ENCODE peak calls at places on chromosomes 16 and 17, in four cellular contexts. P is hippocampal formation; W is activated naive CD4-positive, alpha-beta T cell treated with anti-CD3 and anti-CD28 coated beads for 36 hours; M is mucosa of gallbladder. X is an unnamed sample.

GRCh38 chr17:60077672-60078519 is 825 bp downstream of the HEATR6 start:
- DNase-seq in P (no peak), W (peak; percentile 49), M (no peak), X (no peak)

GRCh38 chr16:86063696-86064405 is 164.9 kb downstream of the IRF8 start:
- DNase-seq in W (no peak), M (no peak), P (no peak), X (no peak)

GRCh38 chr17:2250140-2251095 is 53.2 kb downstream of the SMG6 start:
- DNase-seq in P (no peak), W (peak; percentile 68), M (no peak), X (no peak)

GRCh38 chr17:49015179-49015923 is 18.2 kb downstream of the IGF2BP1 start:
- DNase-seq in W (no peak), M (no peak), P (no peak), X (no peak)

GRCh38 chr16:54503011-54503410 is 216.4 kb upstream of the IRX3 start:
- DNase-seq in M (no peak), P (no peak), W (no peak), X (no peak)

GRCh38 chr16:65312795-65313194 is 190.9 kb upstream of the CDH11 start:
- DNase-seq in P (no peak), M (no peak), W (no peak), X (no peak)

GRCh38 chr16:15518412-15519351 is 84.3 kb downstream of the BMERB1 start:
- DNase-seq in W (no peak), P (no peak), M (peak; percentile 36), X (no peak)

GRCh38 chr17:28972437-28972836 is 21.1 kb upstream of the PHF12 start:
- DNase-seq in M (no peak), P (no peak), W (no peak), X (no peak)

GRCh38 chr17:42618442-42619150 is 9.1 kb downstream of the TUBG1 start:
- DNase-seq in P (no peak), W (peak; percentile 13), M (peak; percentile 48), X (no peak)

GRCh38 chr17:77107506-77108433 is 33.0 kb upstream of the SEC14L1 start:
- DNase-seq in W (no peak), M (no peak), P (no peak), X (no peak)

GRCh38 chr16:5665770-5666169 is 568.2 kb upstream of the EEF2KMT start:
- DNase-seq in W (no peak), M (no peak), P (no peak), X (no peak)

GRCh38 chr17:15963670-15964110 is 18.8 kb downstream of the ADORA2B start:
- DNase-seq in P (no peak), M (no peak), W (no peak), X (no peak)

GRCh38 chr16:183005-183404 is 2.7 kb downstream of the HBQ1 start:
- DNase-seq in M (no peak), W (no peak), P (no peak), X (no peak)

GRCh38 chr16:67781548-67781921 is 24.8 kb downstream of the RANBP10 start:
- DNase-seq in M (no peak), W (peak; percentile 54), P (no peak), X (no peak)

GRCh38 chr16:53893731-53894435 is 189.9 kb downstream of the FTO start:
- DNase-seq in W (no peak), M (no peak), P (no peak), X (no peak)

GRCh38 chr17:1627219-1627986 is 1.2 kb downstream of the SLC43A2 start:
- DNase-seq in M (no peak), W (no peak), P (peak; percentile 33), X (no peak)

GRCh38 chr16:66478733-66479511 is 51.8 kb downstream of the BEAN1 start:
- DNase-seq in P (peak; percentile 28), M (peak; percentile 77), W (peak; percentile 92), X (peak; percentile 8)

GRCh38 chr16:16096161-16096857 is 127.0 kb downstream of the ABCC6 start:
- DNase-seq in W (no peak), P (no peak), M (peak; percentile 61), X (peak; percentile 3)

GRCh38 chr17:2710804-2711607 is 558 bp downstream of the CLUH start:
- DNase-seq in M (no peak), P (no peak), W (peak; percentile 27), X (no peak)

GRCh38 chr17:4739122-4740024 is at the start of the genes CXCL16 and ZMYND15:
- DNase-seq in M (peak; percentile 48), P (no peak), W (peak; percentile 52), X (no peak)

GRCh38 chr17:32267690-32268205 is 2.1 kb downstream of the RHBDL3 start:
- DNase-seq in P (no peak), W (no peak), M (no peak), X (no peak)

GRCh38 chr17:35022536-35023063 is 40.9 kb downstream of the RFFL start:
- DNase-seq in P (peak; percentile 91), M (peak; percentile 78), W (peak; percentile 91), X (peak; percentile 91)

X was measured in hypothalamus.